ENCODE peak calls at places on chromosomes 11 and 22, in seven cellular contexts. X is IMR-90, C is cardiac muscle cell, M is RWPE2, Z is adrenal gland, T is fibroblast of lung, A is mammary epithelial cell. E is an unnamed sample.

GRCh38 chr11:25535462-25535861 is 796.5 kb upstream of the ANO3 start:
- DNase-seq in X (no peak), C (peak; percentile 61), M (no peak), Z (no peak), T (peak; percentile 7), A (peak; percentile 21), E (no peak)

GRCh38 chr11:70552167-70552435 is 153.8 kb downstream of the CTTN start:
- DNase-seq in X (no peak), C (no peak), M (no peak), Z (no peak), T (no peak), A (no peak), E (no peak)

GRCh38 chr22:49099496-49100124 is 728.1 kb downstream of the BRD1 start:
- DNase-seq in X (no peak), C (no peak), M (peak; percentile 49), Z (no peak), T (no peak), A (no peak), E (no peak)

GRCh38 chr11:15720460-15720859 is 605.7 kb downstream of the INSC start:
- DNase-seq in X (peak; percentile 68), C (peak; percentile 33), M (no peak), Z (no peak), T (peak; percentile 24), A (no peak), E (no peak)

GRCh38 chr11:100831929-100832480 is 144.9 kb downstream of the ARHGAP42 start:
- DNase-seq in X (no peak), C (peak; percentile 50), M (no peak), Z (no peak), T (no peak), A (no peak), E (no peak)

GRCh38 chr11:74730601-74731260 is 495 bp downstream of the CHRDL2 start:
- DNase-seq in X (no peak), C (no peak), M (no peak), Z (no peak), T (no peak), A (no peak), E (no peak)

GRCh38 chr11:65833297-65834030 is at the start of gene SNX32:
- DNase-seq in X (peak; percentile 90), C (peak; percentile 96), M (peak; percentile 94), Z (peak; percentile 93), T (peak; percentile 88), A (peak; percentile 84), E (peak; percentile 97)

GRCh38 chr11:10490398-10491232 is 35.6 kb downstream of the AMPD3 start:
- DNase-seq in X (peak; percentile 99), C (peak; percentile 90), M (peak; percentile 72), Z (peak; percentile 99), T (peak; percentile 97), A (peak; percentile 81), E (no peak)

GRCh38 chr22:16774911-16775529 is 50.2 kb downstream of the XKR3 start:
- DNase-seq in X (no peak), C (no peak), M (no peak), Z (no peak), T (no peak), A (no peak), E (no peak)

GRCh38 chr22:26566994-26567393 is 22.9 kb downstream of the TPST2 start:
- DNase-seq in X (no peak), C (no peak), M (no peak), Z (no peak), T (no peak), A (no peak), E (no peak)

GRCh38 chr11:61738776-61739175 is 13.7 kb upstream of the MYRF start:
- DNase-seq in X (no peak), C (no peak), M (no peak), Z (no peak), T (no peak), A (no peak), E (no peak)

GRCh38 chr11:110376711-110377324 is 52.9 kb upstream of the FDX1 start:
- DNase-seq in X (peak; percentile 79), C (peak; percentile 95), M (peak; percentile 72), Z (peak; percentile 84), T (peak; percentile 86), A (peak; percentile 79), E (peak; percentile 73)

GRCh38 chr11:67627394-67627787 is 2.3 kb downstream of the NUDT8 start:
- DNase-seq in X (no peak), C (no peak), M (peak; percentile 53), Z (no peak), T (no peak), A (no peak), E (peak; percentile 41)

GRCh38 chr11:95076416-95076815 is 9.7 kb downstream of the SRSF8 start:
- DNase-seq in X (peak; percentile 75), C (peak; percentile 92), M (no peak), Z (peak; percentile 37), T (peak; percentile 87), A (peak; percentile 64), E (no peak)

GRCh38 chr11:5004429-5005274 is 10.0 kb downstream of the OR51L1 start:
- DNase-seq in X (peak; percentile 61), C (peak; percentile 74), M (no peak), Z (peak; percentile 66), T (peak; percentile 41), A (peak; percentile 63), E (no peak)

GRCh38 chr11:75100314-75100713 is 3.6 kb upstream of the OR2AT4 start:
- DNase-seq in X (peak; percentile 81), C (peak; percentile 15), M (no peak), Z (no peak), T (peak; percentile 41), A (peak; percentile 74), E (no peak)

GRCh38 chr11:68017858-68018729 is 8.0 kb downstream of the ALDH3B1 start:
- DNase-seq in X (no peak), C (no peak), M (no peak), Z (no peak), T (no peak), A (no peak), E (no peak)

GRCh38 chr11:34068098-34068497 is 16.6 kb downstream of the CAPRIN1 start:
- DNase-seq in X (peak; percentile 64), C (peak; percentile 70), M (no peak), Z (no peak), T (peak; percentile 84), A (peak; percentile 29), E (no peak)

GRCh38 chr11:77353131-77353530 is 51.6 kb upstream of the GDPD4 start:
- DNase-seq in X (no peak), C (no peak), M (no peak), Z (no peak), T (peak; percentile 42), A (no peak), E (no peak)
- H3K27ac ChIP-seq in X (no peak overlapping the region), C (peak overlapping the region; percentile 29), M (no peak overlapping the region), Z (no peak overlapping the region), T (no peak overlapping the region), A (no peak overlapping the region), E (no peak overlapping the region)

GRCh38 chr22:21985214-21985613 is 2.6 kb upstream of the TOP3B start:
- DNase-seq in X (no peak), C (no peak), M (no peak), Z (no peak), T (no peak), A (no peak), E (no peak)

GRCh38 chr22:21980547-21980946 is 2.0 kb downstream of the TOP3B start:
- DNase-seq in X (no peak), C (no peak), M (no peak), Z (no peak), T (no peak), A (no peak), E (peak; percentile 39)

GRCh38 chr22:21984793-21985192 is 2.2 kb upstream of the TOP3B start:
- DNase-seq in X (peak; percentile 40), C (peak; percentile 46), M (no peak), Z (no peak), T (no peak), A (peak; percentile 35), E (no peak)

GRCh38 chr22:21981874-21982273 is 713 bp downstream of the TOP3B start:
- DNase-seq in X (no peak), C (no peak), M (no peak), Z (no peak), T (no peak), A (peak; percentile 6), E (no peak)

DNA sequence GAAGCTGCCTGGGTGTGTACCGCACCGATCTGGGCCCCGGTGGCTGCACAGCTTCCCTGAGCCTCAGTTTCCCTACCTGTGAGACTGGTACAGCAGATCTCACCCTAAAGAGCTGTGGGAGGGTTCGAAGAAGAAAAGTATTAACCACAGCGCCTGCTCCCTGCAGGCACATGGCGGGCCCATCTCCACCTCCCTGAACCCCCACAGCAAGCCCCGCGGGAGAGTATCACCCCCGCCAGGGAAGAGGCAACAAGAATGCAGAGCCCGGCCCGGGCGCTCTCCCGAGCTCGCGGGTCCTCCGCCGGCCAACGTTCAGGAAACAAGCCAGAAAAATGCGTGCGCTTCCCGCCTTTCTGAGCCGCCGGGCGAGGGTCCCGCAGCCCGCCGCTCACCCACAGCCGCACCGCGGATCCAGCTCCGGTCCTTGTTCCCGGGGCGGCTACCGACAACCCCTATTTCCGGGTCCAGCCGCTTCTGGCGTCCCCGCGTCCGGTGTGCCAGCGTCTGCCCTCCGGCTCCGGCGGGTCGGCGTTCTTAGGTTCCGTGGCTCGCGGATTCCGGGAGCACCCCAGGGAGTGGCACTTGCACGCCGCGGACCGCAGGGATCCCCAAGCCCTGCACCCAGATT is at the start of gene TOP3B:
- DNase-seq in X (peak; percentile 69), C (peak; percentile 84), M (peak; percentile 86), Z (peak; percentile 82), T (peak; percentile 76), A (peak; percentile 75), E (peak; percentile 92)
- TF ChIP-seq CTCF in X (no peak), C (no peak), M (no peak), Z (no peak), T (no peak), A (no peak), E (no peak)

GRCh38 chr22:50117168-50117762 is 27.5 kb downstream of the MOV10L1 start:
- DNase-seq in X (no peak), C (no peak), M (no peak), Z (no peak), T (no peak), A (no peak), E (no peak)

GRCh38 chr22:50118557-50119168 is 28.9 kb downstream of the MOV10L1 start:
- DNase-seq in X (peak; percentile 100), C (peak; percentile 99), M (no peak), Z (peak; percentile 69), T (peak; percentile 99), A (no peak), E (no peak)

GRCh38 chr22:50119768-50120251 is 30.0 kb downstream of the MOV10L1 start:
- DNase-seq in X (peak; percentile 28), C (peak; percentile 82), M (no peak), Z (no peak), T (peak; percentile 33), A (no peak), E (no peak)

GRCh38 chr22:50118129-50118528 is 28.3 kb downstream of the MOV10L1 start:
- DNase-seq in X (peak; percentile 21), C (peak; percentile 52), M (no peak), Z (no peak), T (no peak), A (no peak), E (no peak)

GRCh38 chr22:50119169-50119767 is 29.5 kb downstream of the MOV10L1 start:
- DNase-seq in X (no peak), C (no peak), M (no peak), Z (no peak), T (no peak), A (no peak), E (no peak)
- H3K4me1 ChIP-seq in X (peaks cover 19% of the 10 kb centered on the region), C (peaks cover 18% of the 10 kb centered on the region), M (peaks cover 11% of the 10 kb centered on the region), Z (peaks cover 6% of the 10 kb centered on the region), T (no peaks in the 10 kb centered on the region), A (peaks cover 8% of the 10 kb centered on the region), E (peaks cover 7% of the 10 kb centered on the region)

DNA sequence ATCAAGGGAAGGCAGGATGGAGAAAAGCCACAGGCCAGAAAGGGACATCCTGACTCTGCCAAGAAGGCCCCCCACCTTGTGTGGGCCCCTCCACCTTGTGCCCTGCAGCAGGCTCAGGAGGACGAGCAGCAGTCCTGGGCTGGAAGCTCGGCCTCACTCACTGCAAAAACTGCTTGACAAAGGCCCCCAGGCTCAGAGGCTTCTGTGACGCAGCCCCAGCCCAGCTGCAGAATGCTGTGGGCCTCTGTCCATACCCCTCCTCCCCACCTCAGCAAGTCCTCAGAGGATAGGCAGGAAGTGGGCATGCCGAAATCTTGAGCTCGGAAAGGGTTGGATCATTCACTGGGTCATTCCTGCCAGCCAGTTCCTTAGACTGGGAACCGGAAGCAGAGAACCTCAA is 61.9 kb downstream of the NRXN2 start:
- DNase-seq in X (peak; percentile 62), C (peak; percentile 88), M (no peak), Z (no peak), T (peak; percentile 63), A (no peak), E (no peak)
- H3K27ac ChIP-seq in X (no peak overlapping the region), C (no peak overlapping the region), M (no peak overlapping the region), Z (no peak overlapping the region), T (peak overlapping the region; percentile 84), A (no peak overlapping the region), E (no peak overlapping the region)

E was measured in upper lobe of right lung.